ENCODE peak calls at places on chromosomes 5 and 9, in four cellular contexts. B is HTR-8/SVneo, X is fibroblast of the conjunctiva, H is frontal cortex. V is an unnamed sample.

GRCh38 chr9:96020822-96021615 is 145.5 kb downstream of the ERCC6L2 start:
- DNase-seq in B (peak), H (peak), X (no peak), V (peak)

GRCh38 chr5:33936004-33936380 is 194 bp upstream of the RXFP3 start:
- DNase-seq in B (peak), X (peak), H (peak), V (peak)

GRCh38 chr5:123266365-123266764 is 156.8 kb downstream of the CEP120 start:
- DNase-seq in H (no peak), X (no peak), B (no peak), V (no peak)

GRCh38 chr9:111190352-111190751 is 139.7 kb downstream of the OR2K2 start:
- DNase-seq in H (no peak), B (no peak), X (no peak), V (no peak)

GRCh38 chr5:41686191-41686590 is 175.8 kb upstream of the PLCXD3 start:
- DNase-seq in H (no peak), X (no peak), B (no peak), V (no peak)

GRCh38 chr9:98861881-98862501 is 54.5 kb downstream of the GALNT12 start:
- DNase-seq in X (peak), H (no peak), B (peak), V (no peak)

GRCh38 chr9:19894975-19895374 is 106.1 kb upstream of the SLC24A2 start:
- DNase-seq in H (peak), X (no peak), B (no peak), V (no peak)

GRCh38 chr5:173627271-173627670 is 10.8 kb upstream of the BOD1 start:
- DNase-seq in H (no peak), B (no peak), X (no peak), V (no peak)

GRCh38 chr9:15142903-15143534 is 164.0 kb downstream of the TTC39B start:
- DNase-seq in B (peak), X (peak), H (peak), V (no peak)

GRCh38 chr9:27154923-27155322 is 45.9 kb downstream of the TEK start:
- DNase-seq in B (peak), H (no peak), X (no peak), V (no peak)

GRCh38 chr5:136780518-136780917 is 415.2 kb upstream of the TRPC7 start:
- DNase-seq in B (no peak), H (no peak), X (no peak), V (no peak)

GRCh38 chr5:6633469-6634326 is 458 bp downstream of the SRD5A1 start:
- DNase-seq in X (no peak), B (peak), H (no peak), V (peak)

GRCh38 chr9:112764837-112765236 is 14.3 kb downstream of the SNX30 start:
- DNase-seq in H (no peak), B (no peak), X (no peak), V (peak)

GRCh38 chr9:80410106-80410505 is 838.3 kb downstream of the TLE4 start:
- DNase-seq in X (peak), B (no peak), H (no peak), V (peak)

GRCh38 chr5:54795284-54795683 is 190.1 kb downstream of the ESM1 start:
- DNase-seq in X (no peak), B (no peak), H (no peak), V (no peak)

GRCh38 chr9:94511134-94511942 is 43.5 kb upstream of the PCAT7 start:
- DNase-seq in B (no peak), X (no peak), H (no peak), V (no peak)

GRCh38 chr5:31854181-31854624 is 215.3 kb downstream of the PDZD2 start:
- DNase-seq in B (peak), X (no peak), H (peak), V (peak)

GRCh38 chr5:60092671-60093422 is 199.3 kb upstream of the PDE4D start:
- DNase-seq in H (no peak), B (peak), X (peak), V (no peak)

GRCh38 chr9:26809795-26810194 is 82.8 kb downstream of the CAAP1 start:
- DNase-seq in B (no peak), X (peak), H (no peak), V (no peak)

GRCh38 chr9:114123031-114123977 is 24.2 kb upstream of the KIF12 start:
- DNase-seq in B (no peak), X (no peak), H (no peak), V (no peak)

GRCh38 chr5:159459951-159460538 is 129.8 kb upstream of the IL12B start:
- DNase-seq in B (no peak), X (no peak), H (no peak), V (no peak)

GRCh38 chr5:33148076-33148501 is 292.7 kb upstream of the TARS1 start:
- DNase-seq in X (peak), B (peak), H (no peak), V (peak)

GRCh38 chr9:75448281-75448680 is 360.0 kb downstream of the OSTF1 start:
- DNase-seq in B (no peak), X (no peak), H (no peak), V (peak)

GRCh38 chr9:19445452-19445851 is 36.6 kb downstream of the ACER2 start:
- DNase-seq in H (no peak), X (no peak), B (no peak), V (no peak)